ENCODE peak calls at places on chromosomes 7 and 10, in ten cellular contexts. U is colonic mucosa; Q is pulmonary artery endothelial cell; B is NCI-H510A; H is psoas muscle; D is globus pallidus; F is RPMI7951; P is GDM1; M is amniotic stem cell; A is activated T-cell treated with anti-CD3 and anti-CD28 coated beads, Interleukin-2, amount 50 U/mL, for 72 hours. N is an unnamed sample.

GRCh38 chr7:133850497-133851070 is 276.6 kb upstream of the LRGUK start:
- DNase-seq in Q (no peak), P (no peak), D (no peak), U (no peak), F (no peak), H (no peak), B (no peak), A (no peak), M (no peak), N (no peak)

GRCh38 chr7:51376420-51377092 is 59.9 kb upstream of the COBL start:
- DNase-seq in H (no peak), M (no peak), B (peak), U (no peak), F (peak), A (no peak), Q (no peak), D (no peak), P (no peak), N (no peak)

GRCh38 chr7:43491984-43492383 is 90.9 kb upstream of the STK17A start:
- DNase-seq in Q (no peak), F (peak), A (no peak), P (no peak), B (no peak), U (no peak), H (no peak), D (no peak), M (no peak), N (peak)

GRCh38 chr10:17394854-17395253 is 59.5 kb downstream of the ST8SIA6 start:
- DNase-seq in H (no peak), D (no peak), B (no peak), Q (no peak), F (no peak), P (no peak), A (no peak), U (no peak), M (no peak), N (peak)

GRCh38 chr10:87659571-87660483 is at the start of gene PAPSS2:
- DNase-seq in P (no peak), A (peak), B (peak), U (peak), Q (peak), F (peak), H (peak), D (no peak), M (no peak), N (no peak)

GRCh38 chr10:86461963-86462804 is 59.4 kb downstream of the WAPL start:
- DNase-seq in D (no peak), P (no peak), U (no peak), B (no peak), F (no peak), A (no peak), Q (no peak), M (no peak), H (no peak), N (no peak)

GRCh38 chr10:117980216-117980615 is 66.5 kb downstream of the RAB11FIP2 start:
- DNase-seq in P (no peak), B (no peak), F (peak), A (no peak), D (no peak), Q (no peak), H (no peak), U (no peak), M (no peak), N (no peak)

GRCh38 chr10:121085386-121085785 is 234.2 kb downstream of the WDR11 start:
- DNase-seq in A (no peak), D (peak), U (no peak), P (no peak), M (no peak), Q (no peak), B (no peak), F (no peak), H (no peak), N (no peak)

GRCh38 chr10:11329055-11329673 is 282.3 kb downstream of the USP6NL start:
- DNase-seq in M (no peak), B (no peak), H (no peak), A (no peak), P (no peak), F (no peak), D (no peak), U (no peak), Q (no peak), N (no peak)

N was measured in esophagus muscularis mucosa.